ENCODE peak calls at places on chromosome 13, in six cellular contexts. C is IMR-90, T is H9, Z is neuronal stem cell, Y is mesendoderm, V is H1. D is an unnamed sample.

GRCh38 chr13:46951516-46951915 is 54.7 kb upstream of the HTR2A start:
- DNase-seq in V (no peak), Z (no peak), C (no peak), Y (no peak), T (no peak), D (no peak)

GRCh38 chr13:22893149-22893548 is 287.6 kb upstream of the SGCG start:
- DNase-seq in C (no peak), T (no peak), Z (no peak), Y (peak), V (no peak), D (no peak)

GRCh38 chr13:90445179-90445578 is 902.3 kb upstream of the MIR17HG start:
- DNase-seq in Y (peak), C (peak), T (peak), Z (peak), V (peak), D (peak)

GRCh38 chr13:90568165-90568564 is 779.3 kb upstream of the MIR17HG start:
- DNase-seq in Y (no peak), Z (no peak), V (no peak), T (no peak), C (no peak), D (no peak)

GRCh38 chr13:20877902-20878301 is 24.6 kb downstream of the XPO4 start:
- DNase-seq in T (no peak), Z (no peak), C (no peak), Y (no peak), V (no peak), D (no peak)

GRCh38 chr13:113192902-113193301 is 15.6 kb downstream of the PCID2 start:
- DNase-seq in T (no peak), C (peak), Y (no peak), Z (no peak), V (no peak), D (no peak)

GRCh38 chr13:40328091-40328490 is 338.4 kb downstream of the FOXO1 start:
- DNase-seq in T (no peak), Y (no peak), C (no peak), V (no peak), Z (no peak), D (no peak)

GRCh38 chr13:43129511-43130130 is 106.2 kb downstream of the DNAJC15 start:
- DNase-seq in Y (no peak), T (no peak), V (no peak), C (no peak), Z (no peak), D (no peak)

GRCh38 chr13:113143466-113144254 is 14.8 kb upstream of the PROZ start:
- DNase-seq in Y (no peak), T (peak), C (no peak), V (no peak), Z (no peak), D (no peak)

GRCh38 chr13:111610879-111611278 is 290.4 kb downstream of the TEX29 start:
- DNase-seq in V (no peak), T (peak), Y (no peak), Z (no peak), C (no peak), D (no peak)

GRCh38 chr13:106514928-106515634 is 20.4 kb downstream of the EFNB2 start:
- DNase-seq in C (no peak), Y (no peak), Z (no peak), V (no peak), T (no peak), D (no peak)

GRCh38 chr13:80945328-80945727 is 604.4 kb upstream of the SPRY2 start:
- DNase-seq in Y (peak), Z (peak), V (peak), T (peak), C (no peak), D (no peak)

GRCh38 chr13:42991892-42992584 is at the start of gene EPSTI1:
- DNase-seq in V (no peak), Z (peak), T (peak), Y (peak), C (peak), D (peak)

GRCh38 chr13:46775385-46776065 is 21.4 kb downstream of the ESD start:
- DNase-seq in Y (peak), Z (no peak), V (no peak), T (no peak), C (no peak), D (no peak)

GRCh38 chr13:63305641-63306133 is 1890.0 kb upstream of the PCDH20 start:
- DNase-seq in T (no peak), Y (no peak), Z (no peak), V (no peak), C (no peak), D (no peak)

GRCh38 chr13:66994097-66994496 is 236.0 kb downstream of the PCDH9 start:
- DNase-seq in C (peak), Y (peak), V (peak), Z (peak), T (peak), D (peak)

GRCh38 chr13:94707400-94708021 is 4.8 kb downstream of the SOX21 start:
- DNase-seq in C (no peak), Y (peak), Z (no peak), T (peak), V (no peak), D (no peak)

GRCh38 chr13:99566125-99567083 is 65.1 kb downstream of the TM9SF2 start:
- DNase-seq in Y (no peak), C (no peak), Z (no peak), T (no peak), V (no peak), D (no peak)

GRCh38 chr13:24680258-24680920 is at the start of gene ATP12A:
- DNase-seq in Y (peak), V (no peak), T (peak), C (no peak), Z (peak), D (peak)
- H3K23ac ChIP-seq in Y (peak), V (no peak), T (no peak), C (no peak), Z (peak), D (no peak)

DNA sequence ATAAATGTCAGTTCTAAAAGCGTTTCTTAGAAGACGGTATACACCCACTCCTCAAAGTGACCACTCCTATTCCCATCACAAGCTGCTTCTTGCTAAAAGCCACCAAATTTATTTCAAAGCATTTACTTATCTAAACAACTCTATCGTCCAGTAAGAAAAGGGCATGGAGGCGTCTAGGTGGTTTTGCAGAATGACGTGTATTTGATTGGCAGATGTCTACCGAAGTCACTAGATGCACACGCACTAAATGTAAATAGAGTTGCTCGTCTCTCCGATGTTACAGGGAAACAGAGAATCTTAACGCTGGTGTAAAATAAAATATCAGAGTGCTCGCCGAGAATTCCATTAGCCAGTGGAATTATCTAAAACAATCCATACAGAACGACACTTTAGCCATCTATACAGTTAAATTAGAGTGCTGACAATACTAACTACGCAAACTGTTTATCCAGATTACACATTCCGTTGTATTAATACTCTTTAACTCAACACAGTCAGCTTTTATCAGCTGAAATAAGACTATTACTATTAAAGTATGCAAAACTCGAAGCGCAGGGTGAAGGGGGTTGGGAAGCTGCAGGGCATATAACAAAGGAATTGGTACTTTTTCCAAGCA is 1.9 kb downstream of the KLF12 start:
- DNase-seq in V (no peak), Y (no peak), C (peak), T (no peak), Z (no peak), D (no peak)
- H3K9ac ChIP-seq in V (no peak), Y (peak), C (peak), T (no peak), Z (no peak), D (no peak)

DNA sequence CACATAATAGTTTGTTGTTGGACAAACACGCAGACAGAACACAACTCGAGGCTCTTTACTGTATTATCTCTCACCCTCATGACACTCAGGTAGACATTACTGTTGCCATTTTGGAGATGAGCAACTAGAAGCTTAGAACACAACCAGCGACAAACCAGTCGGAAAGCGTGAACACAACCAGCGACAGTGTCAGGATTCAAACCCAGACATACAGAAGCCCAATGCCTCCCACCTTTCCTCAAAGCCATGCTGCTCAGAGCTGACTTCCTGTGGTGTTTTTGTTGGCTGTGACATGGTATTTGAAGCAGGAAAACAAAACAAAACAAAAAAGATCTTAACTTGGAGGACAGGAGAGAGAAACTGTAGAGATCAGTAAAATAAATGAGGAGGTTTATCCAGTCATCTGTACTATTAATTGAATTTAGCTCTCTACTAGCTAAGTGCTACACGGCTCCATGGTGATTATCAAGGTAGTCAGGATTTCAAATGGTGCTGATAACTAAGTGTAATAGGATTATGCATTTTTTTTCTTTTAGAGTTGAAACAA is 92.1 kb downstream of the STARD13 start:
- DNase-seq in V (no peak), Y (peak), C (no peak), T (no peak), Z (peak), D (no peak)
- H3K23ac ChIP-seq in V (no peak), Y (no peak), C (peak), T (no peak), Z (no peak), D (no peak)

GRCh38 chr13:110233181-110233641 is 73.7 kb downstream of the COL4A1 start:
- DNase-seq in T (no peak), Z (no peak), V (no peak), C (peak), Y (no peak), D (no peak)
- H3K9ac ChIP-seq in T (no peak), Z (no peak), V (no peak), C (no peak), Y (no peak), D (no peak)

GRCh38 chr13:48094781-48095502 is at the start of gene MED4:
- DNase-seq in C (peak), Z (peak), T (peak), V (peak), Y (peak), D (peak)

GRCh38 chr13:48093588-48093987 is 1.3 kb downstream of the MED4 start:
- DNase-seq in T (no peak), C (no peak), V (no peak), Z (no peak), Y (no peak), D (no peak)

GRCh38 chr13:48097793-48098192 is 2.9 kb upstream of the MED4 start:
- DNase-seq in Y (no peak), T (no peak), C (no peak), Z (no peak), V (no peak), D (no peak)

GRCh38 chr13:48096670-48097069 is 1.8 kb upstream of the MED4 start:
- DNase-seq in C (no peak), Z (no peak), T (no peak), V (peak), Y (no peak), D (peak)

DNA sequence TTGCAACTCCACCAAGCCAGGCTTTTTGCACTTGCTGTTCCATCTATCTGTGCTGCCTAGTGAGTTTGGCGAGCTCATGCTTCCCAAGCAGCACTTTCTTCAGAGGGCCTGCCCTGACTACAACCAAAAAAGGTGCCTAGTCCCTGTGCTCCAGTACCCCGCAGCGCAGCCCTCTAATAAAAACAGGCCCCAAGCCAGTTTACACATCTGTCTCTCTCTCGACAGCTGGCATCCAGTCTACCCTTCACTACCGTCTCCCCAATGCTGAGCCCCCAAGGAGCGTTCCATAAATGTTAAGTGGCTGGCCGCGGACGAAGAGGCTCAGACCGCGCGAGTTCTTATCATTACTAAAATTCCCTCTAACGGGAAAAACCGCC is 512 bp downstream of the MED4 start:
- DNase-seq in Y (peak), T (no peak), C (no peak), V (no peak), Z (no peak), D (no peak)
- H3K23ac ChIP-seq in Y (no peak), T (no peak), C (peak), V (no peak), Z (peak), D (no peak)

GRCh38 chr13:24925318-24926231 is 161.6 kb downstream of the RNF17 start:
- DNase-seq in T (no peak), C (no peak), Z (no peak), V (no peak), Y (no peak), D (no peak)

GRCh38 chr13:24931450-24932217 is 164.3 kb upstream of the PABPC3 start:
- DNase-seq in Z (peak), Y (peak), V (no peak), C (no peak), T (peak), D (no peak)

GRCh38 chr13:24927810-24928404 is 163.9 kb downstream of the RNF17 start:
- DNase-seq in C (no peak), V (no peak), T (no peak), Z (no peak), Y (peak), D (no peak)

GRCh38 chr13:24923305-24923640 is 159.3 kb downstream of the RNF17 start:
- DNase-seq in T (no peak), C (peak), Z (no peak), V (no peak), Y (no peak), D (peak)

DNA sequence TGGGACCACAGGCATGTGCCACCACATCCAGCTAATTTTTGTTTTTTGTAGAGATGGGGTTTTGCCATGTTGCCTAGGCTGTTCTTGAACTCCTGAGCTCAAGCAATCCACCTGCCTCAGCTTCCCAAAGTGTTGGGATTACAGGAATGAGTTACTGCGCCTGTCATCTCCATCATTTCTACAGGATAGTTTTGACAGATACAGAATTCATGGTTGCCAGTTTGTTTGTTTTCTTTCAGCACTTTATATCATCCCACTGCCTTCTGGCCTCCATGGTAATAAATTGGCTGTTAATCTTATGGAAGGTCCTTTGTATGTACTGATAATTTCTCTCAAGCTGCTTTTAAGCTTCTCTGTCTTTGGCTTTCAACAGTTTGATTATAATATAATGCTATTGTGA is 165.2 kb downstream of the RNF17 start:
- DNase-seq in Y (no peak), Z (no peak), C (no peak), T (no peak), V (no peak), D (no peak)
- H3K9ac ChIP-seq in Y (no peak), Z (no peak), C (no peak), T (no peak), V (no peak), D (no peak)

DNA sequence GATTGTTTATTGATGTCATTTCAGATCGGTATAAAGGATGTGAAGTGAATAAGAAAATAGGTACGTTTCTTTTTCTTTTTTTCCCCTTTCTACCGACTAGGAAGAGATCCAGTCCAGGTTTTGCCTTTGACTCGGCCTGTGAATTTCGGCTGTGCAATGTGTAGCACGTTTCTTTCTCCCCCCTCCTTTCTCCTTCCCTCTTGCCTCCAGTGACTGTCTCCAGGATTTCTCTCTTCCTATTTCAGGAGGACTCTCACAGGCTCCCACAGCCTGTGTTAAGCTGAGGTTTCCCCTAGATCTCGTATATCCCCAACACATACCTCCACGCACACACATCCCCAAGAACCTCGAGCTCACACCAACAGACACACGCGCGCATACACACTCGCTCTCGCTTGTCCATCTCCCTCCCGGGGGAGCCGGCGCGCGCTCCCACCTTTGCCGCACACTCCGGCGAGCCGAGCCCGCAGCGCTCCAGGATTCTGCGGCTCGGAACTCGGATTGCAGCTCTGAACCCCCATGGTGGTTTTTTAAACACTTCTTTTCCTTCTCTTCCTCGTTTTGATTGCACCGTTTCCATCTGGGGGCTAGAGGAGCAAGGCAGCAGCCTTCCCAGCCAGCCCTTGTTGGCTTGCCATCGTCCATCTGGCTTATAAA is at the start of gene GPC6:
- DNase-seq in C (peak), Y (peak), T (peak), V (no peak), Z (peak), D (no peak)
- H3K23ac ChIP-seq in C (peak), Y (peak), T (no peak), V (no peak), Z (peak), D (no peak)